ENCODE peak calls at places on chromosomes 12 and 14, in ten cellular contexts. D is tibial artery, X is thoracic aorta, W is brain microvascular endothelial cell, K is AG04449, S is fibroblast of lung, H is Caco-2, G is AG04450, N is transverse colon, Z is kidney. L is an unnamed sample.

GRCh38 chr12:111687255-111687654 is 1.4 kb downstream of the ACAD10 start:
- DNase-seq in N (no peak), H (peak), D (no peak), Z (no peak), X (no peak), K (no peak), S (no peak), G (no peak), W (no peak), L (no peak)

GRCh38 chr14:21039059-21039422 is 3.1 kb upstream of the RNASE7 start:
- DNase-seq in D (peak), H (no peak), G (peak), X (no peak), W (no peak), S (peak), Z (peak), N (peak), K (no peak), L (no peak)

GRCh38 chr12:39145175-39145999 is 240.0 kb upstream of the CPNE8 start:
- DNase-seq in G (no peak), D (no peak), S (peak), H (no peak), W (no peak), K (no peak), N (peak), Z (no peak), X (no peak), L (no peak)

GRCh38 chr12:98788396-98788795 is 143.3 kb downstream of the APAF1 start:
- DNase-seq in H (no peak), Z (no peak), N (no peak), K (no peak), S (no peak), G (no peak), W (no peak), D (no peak), X (no peak), L (no peak)

GRCh38 chr12:115024531-115024930 is 340.6 kb upstream of the TBX3 start:
- DNase-seq in N (no peak), H (no peak), G (no peak), S (no peak), D (no peak), X (no peak), Z (no peak), K (no peak), W (no peak), L (no peak)

GRCh38 chr14:91256661-91257060 is 12.2 kb upstream of the GPR68 start:
- DNase-seq in H (no peak), G (no peak), S (no peak), N (no peak), W (no peak), K (no peak), Z (no peak), D (no peak), X (no peak), L (no peak)

GRCh38 chr14:68377459-68377858 is 415.4 kb downstream of the ZFP36L1 start:
- DNase-seq in W (no peak), K (no peak), Z (no peak), S (peak), G (no peak), X (no peak), D (peak), H (peak), N (peak), L (no peak)

GRCh38 chr14:91186515-91187066 is 57.9 kb downstream of the GPR68 start:
- DNase-seq in G (no peak), X (no peak), H (no peak), D (no peak), K (no peak), S (peak), W (no peak), Z (no peak), N (no peak), L (no peak)

GRCh38 chr12:116726749-116727148 is 11.1 kb downstream of the SPRING1 start:
- DNase-seq in S (peak), Z (no peak), H (no peak), G (no peak), K (no peak), W (no peak), N (no peak), D (no peak), X (no peak), L (no peak)

GRCh38 chr12:4091001-4091789 is 182.4 kb upstream of the CCND2 start:
- DNase-seq in X (no peak), H (no peak), S (no peak), D (no peak), W (no peak), K (no peak), N (no peak), Z (no peak), G (no peak), L (no peak)

GRCh38 chr14:61147898-61148549 is 133.1 kb downstream of the TMEM30B start:
- DNase-seq in Z (peak), W (peak), G (peak), N (no peak), K (peak), X (peak), H (no peak), D (no peak), S (peak), L (no peak)

GRCh38 chr14:68625366-68626090 is 167.3 kb downstream of the ZFP36L1 start:
- DNase-seq in W (no peak), D (peak), H (no peak), S (no peak), G (no peak), K (no peak), Z (no peak), X (no peak), N (no peak), L (no peak)

GRCh38 chr14:75554482-75554881 is 23.9 kb upstream of the FLVCR2 start:
- DNase-seq in S (peak), X (no peak), N (no peak), Z (no peak), K (no peak), G (no peak), W (no peak), D (no peak), H (peak), L (no peak)

GRCh38 chr14:82122678-82123077 is 589.0 kb upstream of the SEL1L start:
- DNase-seq in H (no peak), K (no peak), W (no peak), S (no peak), X (no peak), Z (no peak), D (no peak), N (no peak), G (no peak), L (no peak)

GRCh38 chr12:12870454-12870853 is 20.9 kb upstream of the GPRC5A start:
- DNase-seq in H (peak), S (peak), K (peak), Z (no peak), N (no peak), D (no peak), W (peak), G (peak), X (no peak), L (no peak)

GRCh38 chr14:22520235-22520634 is 68.8 kb downstream of the DAD1 start:
- DNase-seq in K (peak), X (no peak), H (no peak), N (no peak), W (peak), G (peak), D (no peak), Z (no peak), S (peak), L (no peak)

GRCh38 chr12:89862511-89863331 is 154.1 kb upstream of the ATP2B1 start:
- DNase-seq in K (no peak), W (no peak), S (no peak), H (no peak), D (no peak), X (no peak), N (peak), Z (no peak), G (no peak), L (no peak)

GRCh38 chr14:101665478-101666078 is 95.9 kb upstream of the PPP2R5C start:
- DNase-seq in Z (no peak), X (no peak), K (no peak), S (peak), W (peak), G (peak), N (peak), D (no peak), H (peak), L (no peak)

GRCh38 chr12:48198619-48198973 is 4.5 kb downstream of the OR10AD1 start:
- DNase-seq in S (peak), K (no peak), G (no peak), X (no peak), W (no peak), D (peak), N (peak), H (no peak), Z (peak), L (no peak)

GRCh38 chr14:95313707-95314106 is 6.0 kb downstream of the CLMN start:
- DNase-seq in D (peak), Z (peak), S (peak), G (no peak), N (peak), W (peak), H (no peak), X (no peak), K (no peak), L (peak)

GRCh38 chr12:57142727-57143126 is 4.7 kb downstream of the LRP1-AS start:
- DNase-seq in Z (no peak), H (no peak), D (no peak), S (no peak), W (no peak), N (no peak), G (no peak), K (no peak), X (no peak), L (no peak)

GRCh38 chr12:83864064-83864463 is 1048.5 kb downstream of the SLC6A15 start:
- DNase-seq in S (no peak), D (no peak), Z (no peak), W (no peak), K (no peak), X (no peak), G (no peak), H (no peak), N (no peak), L (no peak)

GRCh38 chr12:9933966-9934365 is 1.8 kb upstream of the CLEC2A start:
- DNase-seq in H (no peak), N (no peak), X (no peak), G (no peak), D (no peak), K (no peak), S (no peak), W (no peak), Z (no peak), L (no peak)

GRCh38 chr12:9404031-9404430 is 195.8 kb upstream of the PZP start:
- DNase-seq in N (no peak), G (no peak), X (no peak), W (no peak), H (no peak), D (no peak), Z (no peak), K (no peak), S (no peak), L (no peak)

GRCh38 chr12:120321382-120322202 is 6.0 kb downstream of the PLA2G1B start:
- DNase-seq in G (no peak), S (no peak), D (no peak), X (no peak), K (no peak), H (peak), Z (peak), N (peak), W (no peak), L (peak)

GRCh38 chr12:3973939-3974644 is 100.9 kb upstream of the PARP11 start:
- DNase-seq in N (no peak), K (no peak), Z (no peak), H (no peak), G (no peak), S (no peak), W (no peak), X (no peak), D (no peak), L (no peak)

GRCh38 chr12:121748571-121749265 is 36.2 kb downstream of the TMEM120B start:
- DNase-seq in K (peak), D (no peak), W (peak), X (no peak), N (no peak), G (peak), Z (peak), S (peak), H (peak), L (no peak)

GRCh38 chr12:132665149-132665491 is 22.0 kb downstream of the POLE start:
- DNase-seq in W (no peak), Z (no peak), K (no peak), H (no peak), D (peak), G (no peak), N (no peak), X (no peak), S (no peak), L (peak)

GRCh38 chr12:124661382-124661781 is 94.0 kb upstream of the NCOR2 start:
- DNase-seq in G (no peak), H (no peak), S (no peak), W (no peak), X (no peak), D (no peak), N (no peak), K (no peak), Z (peak), L (no peak)

GRCh38 chr14:77607741-77608302 is 8.6 kb downstream of the SPTLC2 start:
- DNase-seq in H (no peak), K (no peak), X (no peak), N (no peak), S (no peak), G (no peak), W (no peak), Z (no peak), D (no peak), L (no peak)

GRCh38 chr14:23351681-23352505 is 794 bp downstream of the SLC22A17 start:
- DNase-seq in X (no peak), S (peak), H (no peak), K (no peak), W (no peak), Z (peak), D (no peak), G (no peak), N (no peak), L (no peak)

GRCh38 chr12:50314629-50315312 is 31.5 kb upstream of the LIMA1 start:
- DNase-seq in D (no peak), K (no peak), N (no peak), G (peak), Z (no peak), H (no peak), X (no peak), W (peak), S (peak), L (no peak)
- TF ChIP-seq CTCF in D (peak), K (peak), N (peak), G (peak), Z (peak), H (peak), X (peak), W (peak), S (peak), L (peak)

GRCh38 chr12:99810718-99811593 is 163.4 kb downstream of the GARIN6 start:
- DNase-seq in D (no peak), Z (no peak), N (no peak), W (peak), X (no peak), S (peak), H (no peak), G (no peak), K (no peak), L (no peak)
- TF ChIP-seq CTCF in D (peak), Z (peak), N (peak), W (peak), X (peak), S (no peak), H (peak), G (peak), K (no peak), L (peak)

GRCh38 chr14:24390696-24391468 is 7.9 kb upstream of the NYNRIN start:
- DNase-seq in W (no peak), S (no peak), H (no peak), N (no peak), D (no peak), G (no peak), Z (no peak), K (no peak), X (no peak), L (no peak)

GRCh38 chr14:24394275-24394674 is 4.5 kb upstream of the NYNRIN start:
- DNase-seq in D (no peak), X (no peak), Z (no peak), H (no peak), S (no peak), W (no peak), N (no peak), G (no peak), K (no peak), L (no peak)

GRCh38 chr14:24389266-24389855 is 9.4 kb upstream of the NYNRIN start:
- DNase-seq in K (no peak), W (peak), N (no peak), H (no peak), G (no peak), S (peak), X (no peak), Z (no peak), D (no peak), L (no peak)

GRCh38 chr14:24395609-24396580 is 2.9 kb upstream of the NYNRIN start:
- DNase-seq in S (peak), W (no peak), G (no peak), N (no peak), K (no peak), H (no peak), Z (no peak), X (no peak), D (no peak), L (no peak)

GRCh38 chr14:24392327-24393098 is 6.3 kb upstream of the NYNRIN start:
- DNase-seq in G (no peak), D (no peak), S (peak), Z (no peak), W (peak), N (no peak), K (no peak), H (no peak), X (no peak), L (no peak)
- TF ChIP-seq CTCF in G (peak), D (no peak), S (no peak), Z (no peak), W (peak), N (no peak), K (peak), H (no peak), X (no peak), L (peak)

GRCh38 chr12:5720405-5721045 is 224.5 kb downstream of the ANO2 start:
- DNase-seq in K (no peak), X (no peak), H (no peak), G (no peak), S (no peak), N (no peak), Z (no peak), D (no peak), W (no peak), L (no peak)

GRCh38 chr12:5718073-5718472 is 227.0 kb downstream of the ANO2 start:
- DNase-seq in Z (no peak), N (no peak), K (no peak), X (no peak), D (no peak), G (no peak), S (no peak), H (no peak), W (no peak), L (no peak)

GRCh38 chr12:5723071-5723470 is 222.0 kb downstream of the ANO2 start:
- DNase-seq in W (no peak), G (no peak), D (no peak), Z (no peak), H (no peak), X (no peak), N (no peak), K (no peak), S (no peak), L (no peak)

GRCh38 chr12:5718680-5719079 is 226.4 kb downstream of the ANO2 start:
- DNase-seq in N (no peak), W (no peak), G (no peak), H (no peak), S (no peak), Z (no peak), D (no peak), X (no peak), K (no peak), L (no peak)

DNA sequence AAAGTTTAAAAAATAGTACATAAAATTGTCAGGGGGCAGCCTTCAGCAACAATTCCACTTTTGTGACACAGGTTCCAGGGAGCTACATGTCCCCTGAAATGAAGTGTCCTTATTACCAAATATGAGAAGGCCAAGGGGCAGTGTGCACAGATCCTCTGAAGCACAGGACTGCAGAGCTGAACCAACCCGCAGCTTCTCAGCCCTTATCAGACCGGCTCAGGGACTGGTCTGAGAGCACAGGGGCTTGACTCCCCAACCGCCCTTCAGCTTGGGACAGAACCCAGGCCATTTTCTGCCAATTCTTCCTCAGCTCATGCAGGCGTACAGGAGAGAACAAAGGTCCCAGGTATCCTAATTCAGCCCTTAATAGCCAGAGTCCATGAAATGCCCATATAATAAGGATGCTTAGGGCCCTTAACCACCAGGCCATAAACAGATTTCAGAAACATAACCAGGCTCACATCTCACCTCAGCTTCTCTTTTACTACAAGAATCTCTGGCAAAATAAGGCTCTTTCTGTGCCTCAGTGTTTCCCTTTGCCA is 221.3 kb downstream of the ANO2 start:
- DNase-seq in S (no peak), H (no peak), G (no peak), W (no peak), D (no peak), N (no peak), X (no peak), K (no peak), Z (no peak), L (no peak)
- TF ChIP-seq CTCF in S (no peak), H (no peak), G (no peak), W (no peak), D (no peak), N (no peak), X (no peak), K (no peak), Z (no peak), L (no peak)

DNA sequence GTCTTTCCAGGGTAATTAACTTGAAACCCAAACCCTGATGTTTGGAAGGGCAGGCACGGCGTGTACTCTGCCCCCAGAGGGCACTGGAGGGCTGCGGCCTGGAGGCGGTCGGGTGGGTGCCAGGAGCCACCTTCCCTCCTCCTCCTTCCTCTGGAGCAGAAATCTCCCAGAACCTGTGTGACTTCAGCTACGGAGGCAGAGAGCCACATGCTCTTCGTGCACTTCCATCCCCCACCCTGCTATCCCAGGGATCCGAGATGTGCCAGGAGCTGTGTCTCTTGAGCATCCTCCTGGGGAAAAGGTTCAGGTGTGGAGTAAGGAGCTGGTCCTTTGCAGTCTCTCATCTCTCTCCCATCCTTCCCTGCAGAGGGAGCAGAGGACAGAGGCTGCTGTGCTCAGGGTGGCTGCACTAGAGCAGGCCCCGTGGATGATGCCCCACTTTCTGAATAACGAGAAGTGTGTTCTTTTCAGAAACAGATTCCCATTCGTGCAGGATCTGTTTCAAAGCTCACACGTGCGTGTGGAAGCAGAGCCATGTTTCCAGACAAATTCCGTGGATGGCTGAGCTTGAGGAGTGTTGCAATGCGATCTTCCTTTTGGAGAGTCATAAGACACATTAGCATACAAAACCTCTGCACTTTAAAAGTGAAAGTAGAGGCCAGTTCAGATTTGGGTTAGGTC is 162.9 kb downstream of the ADGRD1 start:
- DNase-seq in S (no peak), X (no peak), K (peak), N (no peak), W (no peak), H (no peak), D (no peak), Z (peak), G (no peak), L (peak)
- TF ChIP-seq CTCF in S (no peak), X (peak), K (peak), N (no peak), W (peak), H (no peak), D (no peak), Z (peak), G (no peak), L (peak)